ENCODE peak calls at places on chromosome 17, in four cellular contexts. N is activated CD4-positive, alpha-beta T cell treated with anti-CD3 and anti-CD28 coated beads for 48 hours; H is HEK293T; S is skeletal muscle cell. X is an unnamed sample.

GRCh38 chr17:43597624-43598358 is 51.7 kb upstream of the ETV4 start:
- DNase-seq in N (no peak), H (no peak), S (no peak), X (no peak)

GRCh38 chr17:18093616-18094408 is 6.1 kb downstream of the DRG2 start:
- DNase-seq in N (peak), H (peak), S (no peak), X (no peak)

GRCh38 chr17:45413498-45413923 is 19.2 kb downstream of the ARHGAP27 start:
- DNase-seq in N (no peak), H (no peak), S (no peak), X (peak)

GRCh38 chr17:1232786-1233185 is 37.5 kb upstream of the BHLHA9 start:
- DNase-seq in N (no peak), H (no peak), S (no peak), X (no peak)

GRCh38 chr17:39186481-39187002 is 10.9 kb downstream of the CACNB1 start:
- DNase-seq in N (no peak), H (no peak), S (no peak), X (peak)

GRCh38 chr17:4375039-4375748 is 8.7 kb upstream of the UBE2G1 start:
- DNase-seq in N (peak), H (no peak), S (no peak), X (no peak)

GRCh38 chr17:43308999-43309398 is 75.2 kb upstream of the RNU2-1 start:
- DNase-seq in N (no peak), H (no peak), S (no peak), X (peak)

GRCh38 chr17:55513885-55514590 is 2.8 kb upstream of the SMIM36 start:
- DNase-seq in N (peak), H (peak), S (peak), X (peak)

GRCh38 chr17:48548687-48549621 is 4.0 kb upstream of the HOXB2 start:
- DNase-seq in N (no peak), H (no peak), S (no peak), X (no peak)

GRCh38 chr17:78448356-78448993 is 70.0 kb downstream of the PGS1 start:
- DNase-seq in N (peak), H (no peak), S (no peak), X (no peak)

GRCh38 chr17:63490321-63490720 is 13.5 kb downstream of the ACE start:
- DNase-seq in N (no peak), H (no peak), S (no peak), X (no peak)

GRCh38 chr17:74842146-74842598 is 17.5 kb downstream of the GRIN2C start:
- DNase-seq in N (no peak), H (no peak), S (no peak), X (no peak)

GRCh38 chr17:58325976-58326468 is 2.6 kb downstream of the TSPOAP1 start:
- DNase-seq in N (no peak), H (no peak), S (no peak), X (no peak)

GRCh38 chr17:82349287-82349701 is 9.8 kb upstream of the TEX19 start:
- DNase-seq in N (no peak), H (no peak), S (no peak), X (no peak)

GRCh38 chr17:29588017-29588557 is 1.4 kb downstream of the GIT1 start:
- DNase-seq in N (no peak), H (no peak), S (no peak), X (no peak)

GRCh38 chr17:82863941-82864720 is 24.3 kb upstream of the ZNF750 start:
- DNase-seq in N (peak), H (no peak), S (peak), X (no peak)

GRCh38 chr17:64787921-64788271 is 125.8 kb upstream of the SMURF2 start:
- DNase-seq in N (no peak), H (no peak), S (no peak), X (peak)

GRCh38 chr17:72539981-72540897 is 419.4 kb downstream of the SOX9 start:
- DNase-seq in N (peak), H (peak), S (peak), X (peak)

GRCh38 chr17:36665417-36665816 is 64.0 kb downstream of the MRM1 start:
- DNase-seq in N (no peak), H (no peak), S (no peak), X (peak)

GRCh38 chr17:3026856-3027751 is 36.3 kb downstream of the OR1D5 start:
- DNase-seq in N (no peak), H (no peak), S (no peak), X (no peak)

GRCh38 chr17:68812876-68813584 is 142.2 kb downstream of the ABCA8 start:
- DNase-seq in N (no peak), H (no peak), S (no peak), X (no peak)